ENCODE peak calls at places on chromosomes 4 and X, in five cellular contexts. One of them, this sample, is unnamed.

GRCh38 chrX:42119076-42119475 is 195.7 kb upstream of the CASK start:
- DNase-seq in transverse colon: no peak
- DNase-seq in H1: no peak
- DNase-seq in sigmoid colon: no peak
- DNase-seq in stomach: no peak
- DNase-seq in this sample: peak

GRCh38 chr4:110091426-110091825 is 107.0 kb downstream of the ELOVL6 start:
- DNase-seq in transverse colon: no peak
- DNase-seq in H1: no peak
- DNase-seq in sigmoid colon: no peak
- DNase-seq in stomach: no peak
- DNase-seq in this sample: no peak

GRCh38 chr4:63459329-63459728 is 949.9 kb downstream of the TECRL start:
- DNase-seq in transverse colon: no peak
- DNase-seq in H1: no peak
- DNase-seq in sigmoid colon: no peak
- DNase-seq in stomach: no peak
- DNase-seq in this sample: no peak

GRCh38 chr4:148114436-148114835 is 327.8 kb downstream of the NR3C2 start:
- DNase-seq in transverse colon: no peak
- DNase-seq in H1: no peak
- DNase-seq in sigmoid colon: no peak
- DNase-seq in stomach: no peak
- DNase-seq in this sample: no peak

GRCh38 chrX:47091149-47091775 is 13.0 kb downstream of the RGN start:
- DNase-seq in transverse colon: no peak
- DNase-seq in H1: no peak
- DNase-seq in sigmoid colon: no peak
- DNase-seq in stomach: no peak
- DNase-seq in this sample: no peak

GRCh38 chrX:138704101-138704500 is 7.4 kb downstream of the FGF13 start:
- DNase-seq in transverse colon: no peak
- DNase-seq in H1: no peak
- DNase-seq in sigmoid colon: no peak
- DNase-seq in stomach: no peak
- DNase-seq in this sample: no peak

GRCh38 chrX:125398959-125399440 is 79.3 kb downstream of the TEX13C start:
- DNase-seq in transverse colon: no peak
- DNase-seq in H1: no peak
- DNase-seq in sigmoid colon: no peak
- DNase-seq in stomach: no peak
- DNase-seq in this sample: no peak

GRCh38 chrX:70096052-70096451 is 33.8 kb downstream of the OTUD6A start:
- DNase-seq in transverse colon: no peak
- DNase-seq in H1: no peak
- DNase-seq in sigmoid colon: no peak
- DNase-seq in stomach: no peak
- DNase-seq in this sample: no peak

GRCh38 chr4:72507167-72507566 is 61.9 kb downstream of the ADAMTS3 start:
- DNase-seq in transverse colon: no peak
- DNase-seq in H1: no peak
- DNase-seq in sigmoid colon: no peak
- DNase-seq in stomach: no peak
- DNase-seq in this sample: no peak

GRCh38 chrX:72306085-72306801 is 529 bp upstream of the CITED1 start:
- DNase-seq in transverse colon: no peak
- DNase-seq in H1: peak
- DNase-seq in sigmoid colon: no peak
- DNase-seq in stomach: no peak
- DNase-seq in this sample: no peak

GRCh38 chr4:104490096-104490769 is 4.5 kb downstream of the CXXC4 start:
- DNase-seq in transverse colon: peak
- DNase-seq in H1: peak
- DNase-seq in sigmoid colon: peak
- DNase-seq in stomach: no peak
- DNase-seq in this sample: no peak

GRCh38 chr4:19429684-19430083 is 822.0 kb upstream of the SLIT2 start:
- DNase-seq in transverse colon: no peak
- DNase-seq in H1: no peak
- DNase-seq in sigmoid colon: no peak
- DNase-seq in stomach: no peak
- DNase-seq in this sample: no peak

GRCh38 chrX:77961063-77961462 is 8.4 kb downstream of the PGAM4 start:
- DNase-seq in transverse colon: no peak
- DNase-seq in H1: no peak
- DNase-seq in sigmoid colon: no peak
- DNase-seq in stomach: no peak
- DNase-seq in this sample: no peak

GRCh38 chr4:111991163-111991562 is 154.1 kb upstream of the FAM241A start:
- DNase-seq in transverse colon: no peak
- DNase-seq in H1: no peak
- DNase-seq in sigmoid colon: no peak
- DNase-seq in stomach: no peak
- DNase-seq in this sample: no peak

GRCh38 chrX:2262679-2263055 is 238.1 kb downstream of the DHRSX start:
- DNase-seq in transverse colon: no peak
- DNase-seq in H1: no peak
- DNase-seq in sigmoid colon: peak
- DNase-seq in stomach: no peak
- DNase-seq in this sample: peak

GRCh38 chr4:20354120-20354519 is 102.4 kb downstream of the SLIT2 start:
- DNase-seq in transverse colon: no peak
- DNase-seq in H1: no peak
- DNase-seq in sigmoid colon: no peak
- DNase-seq in stomach: no peak
- DNase-seq in this sample: no peak

GRCh38 chr4:1691737-1692373 is 7.7 kb upstream of the FAM53A start:
- DNase-seq in transverse colon: no peak
- DNase-seq in H1: no peak
- DNase-seq in sigmoid colon: peak
- DNase-seq in stomach: no peak
- DNase-seq in this sample: no peak

GRCh38 chr4:96356591-96357360 is 516.9 kb downstream of the PDHA2 start:
- DNase-seq in transverse colon: no peak
- DNase-seq in H1: no peak
- DNase-seq in sigmoid colon: no peak
- DNase-seq in stomach: no peak
- DNase-seq in this sample: no peak

GRCh38 chr4:127975121-127975770 is 10.0 kb downstream of the ABHD18 start:
- DNase-seq in transverse colon: no peak
- DNase-seq in H1: no peak
- DNase-seq in sigmoid colon: no peak
- DNase-seq in stomach: no peak
- DNase-seq in this sample: no peak

GRCh38 chr4:94519925-94520789 is 68.4 kb downstream of the PDLIM5 start:
- DNase-seq in transverse colon: no peak
- DNase-seq in H1: no peak
- DNase-seq in sigmoid colon: no peak
- DNase-seq in stomach: no peak
- DNase-seq in this sample: no peak

GRCh38 chr4:10704050-10704810 is 19.7 kb upstream of the CLNK start:
- DNase-seq in transverse colon: no peak
- DNase-seq in H1: no peak
- DNase-seq in sigmoid colon: no peak
- DNase-seq in stomach: no peak
- DNase-seq in this sample: no peak

GRCh38 chr4:97656034-97656720 is 487.1 kb downstream of the STPG2 start:
- DNase-seq in transverse colon: no peak
- DNase-seq in H1: no peak
- DNase-seq in sigmoid colon: no peak
- DNase-seq in stomach: no peak
- DNase-seq in this sample: no peak

GRCh38 chr4:145871209-145871608 is 67.4 kb downstream of the ZNF827 start:
- DNase-seq in transverse colon: no peak
- DNase-seq in H1: no peak
- DNase-seq in sigmoid colon: no peak
- DNase-seq in stomach: no peak
- DNase-seq in this sample: no peak

GRCh38 chr4:145867416-145867815 is 71.2 kb downstream of the ZNF827 start:
- DNase-seq in transverse colon: no peak
- DNase-seq in H1: no peak
- DNase-seq in sigmoid colon: no peak
- DNase-seq in stomach: no peak
- DNase-seq in this sample: no peak

GRCh38 chr4:145868637-145869409 is 69.8 kb downstream of the ZNF827 start:
- DNase-seq in transverse colon: no peak
- DNase-seq in H1: no peak
- DNase-seq in sigmoid colon: no peak
- DNase-seq in stomach: no peak
- DNase-seq in this sample: no peak

GRCh38 chr4:145865274-145865941 is 73.2 kb downstream of the ZNF827 start:
- DNase-seq in transverse colon: no peak
- DNase-seq in H1: no peak
- DNase-seq in sigmoid colon: no peak
- DNase-seq in stomach: no peak
- DNase-seq in this sample: no peak

DNA sequence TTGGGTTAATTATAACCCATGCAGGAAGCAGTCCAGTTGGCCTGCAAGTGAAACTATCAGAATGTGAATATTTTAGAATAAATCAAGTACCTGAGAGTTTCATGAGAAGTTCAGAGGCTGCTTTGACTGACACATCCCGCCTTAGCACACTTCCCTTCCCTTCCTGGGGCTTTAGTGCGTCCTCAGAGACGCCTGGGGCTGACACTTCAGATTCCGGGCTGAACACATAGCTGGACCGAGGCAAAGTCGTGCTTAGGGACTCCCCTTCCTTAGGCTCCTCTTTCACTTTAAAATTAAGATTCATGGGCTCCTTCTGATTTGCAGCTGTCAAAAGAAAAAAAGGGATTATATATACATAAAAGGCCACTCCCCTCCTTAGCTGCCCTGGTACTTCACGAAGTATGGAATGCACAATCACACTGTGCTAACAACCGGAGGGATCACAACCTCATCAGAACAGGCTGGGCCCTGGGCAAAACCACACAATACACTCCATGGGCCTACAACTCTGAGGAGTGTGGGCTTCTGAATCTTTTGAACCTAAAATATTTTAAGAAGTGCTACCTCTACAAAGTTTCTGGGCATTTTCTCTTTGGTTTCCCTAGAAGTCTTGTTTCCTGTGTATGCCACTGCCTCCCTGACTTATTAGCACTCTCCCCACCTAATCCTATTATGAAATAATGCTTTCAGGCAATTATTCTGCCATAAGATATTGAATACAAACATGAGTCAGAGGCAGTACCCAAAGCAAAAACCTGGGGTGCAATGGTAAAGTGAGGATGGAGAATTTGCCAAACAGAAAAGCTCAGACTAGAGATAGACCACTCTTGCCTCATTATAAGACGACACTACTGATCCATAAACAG is 68.2 kb downstream of the ZNF827 start:
- DNase-seq in transverse colon: no peak
- DNase-seq in H1: no peak
- DNase-seq in sigmoid colon: no peak
- DNase-seq in stomach: no peak
- DNase-seq in this sample: no peak
- H3K27ac ChIP-seq in transverse colon: no peak
- H3K27ac ChIP-seq in H1: no peak
- H3K27ac ChIP-seq in sigmoid colon: peak
- H3K27ac ChIP-seq in stomach: no peak
- H3K27ac ChIP-seq in this sample: no peak

DNA sequence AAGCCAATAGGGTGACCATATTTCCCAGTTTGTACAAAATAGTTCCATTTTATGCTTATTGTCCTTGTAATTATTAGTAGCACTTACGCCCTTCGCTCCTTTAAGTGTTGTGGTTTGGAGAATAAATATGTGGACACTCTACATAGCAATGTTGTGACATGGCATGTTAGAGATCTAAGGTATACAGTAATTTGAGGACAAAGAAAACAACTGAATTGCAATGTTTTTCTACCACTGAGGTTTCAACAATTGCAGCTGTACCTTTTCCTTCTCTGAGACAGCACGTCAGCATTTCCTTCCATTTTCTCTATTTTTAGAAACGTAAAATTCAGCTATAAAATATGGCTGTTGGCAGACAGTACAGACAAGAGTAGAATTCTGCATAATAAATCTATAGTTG is 323.1 kb downstream of the MAPK10 start:
- DNase-seq in transverse colon: no peak
- DNase-seq in H1: no peak
- DNase-seq in sigmoid colon: no peak
- DNase-seq in stomach: no peak
- DNase-seq in this sample: no peak
- TF ChIP-seq POLR2AphosphoS5 in transverse colon: no peak
- TF ChIP-seq POLR2AphosphoS5 in H1: no peak
- TF ChIP-seq POLR2AphosphoS5 in sigmoid colon: no peak
- TF ChIP-seq POLR2AphosphoS5 in stomach: no peak
- TF ChIP-seq POLR2AphosphoS5 in this sample: no peak

DNA sequence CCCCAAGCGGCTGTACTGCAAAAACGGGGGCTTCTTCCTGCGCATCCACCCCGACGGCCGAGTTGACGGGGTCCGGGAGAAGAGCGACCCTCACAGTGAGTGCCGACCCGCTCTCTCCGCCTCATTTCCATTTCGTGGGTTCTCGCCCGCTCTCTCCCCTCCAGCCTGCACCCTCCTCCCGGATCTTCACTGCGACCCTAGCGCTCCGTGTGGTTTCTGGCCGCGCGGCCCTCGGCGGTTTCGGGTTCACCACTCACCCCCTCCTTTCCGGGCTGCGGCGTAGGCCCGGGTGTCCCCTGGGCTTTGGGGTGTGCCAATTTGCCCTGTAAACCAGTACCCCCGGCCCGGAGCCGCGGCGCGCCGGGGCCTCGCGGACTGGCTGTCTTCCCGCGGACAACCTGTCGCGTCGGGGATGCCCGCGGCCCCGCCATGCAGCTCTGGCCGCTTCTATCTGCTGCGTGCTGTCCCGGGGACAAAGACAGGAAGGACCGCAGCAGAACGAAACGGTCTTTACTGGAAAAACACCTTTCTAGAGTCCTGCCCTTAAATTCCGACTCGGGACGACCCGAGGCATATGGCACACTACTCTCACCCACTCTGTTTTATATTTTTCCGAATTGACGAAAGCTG is 742 bp downstream of the FGF2 start:
- DNase-seq in transverse colon: peak
- DNase-seq in H1: no peak
- DNase-seq in sigmoid colon: peak
- DNase-seq in stomach: peak
- DNase-seq in this sample: peak
- H3K27ac ChIP-seq in transverse colon: peak
- H3K27ac ChIP-seq in H1: peak
- H3K27ac ChIP-seq in sigmoid colon: peak
- H3K27ac ChIP-seq in stomach: peak
- H3K27ac ChIP-seq in this sample: peak

GRCh38 chrX:68672581-68673318 is 25.3 kb downstream of the STARD8 start:
- DNase-seq in transverse colon: no peak
- DNase-seq in H1: no peak
- DNase-seq in sigmoid colon: peak
- DNase-seq in stomach: no peak
- DNase-seq in this sample: no peak

GRCh38 chrX:68676340-68676739 is 28.9 kb downstream of the STARD8 start:
- DNase-seq in transverse colon: no peak
- DNase-seq in H1: no peak
- DNase-seq in sigmoid colon: no peak
- DNase-seq in stomach: no peak
- DNase-seq in this sample: no peak

GRCh38 chrX:68671221-68671620 is 23.8 kb downstream of the STARD8 start:
- DNase-seq in transverse colon: no peak
- DNase-seq in H1: no peak
- DNase-seq in sigmoid colon: no peak
- DNase-seq in stomach: no peak
- DNase-seq in this sample: no peak

GRCh38 chrX:68677998-68678397 is 30.5 kb downstream of the STARD8 start:
- DNase-seq in transverse colon: no peak
- DNase-seq in H1: no peak
- DNase-seq in sigmoid colon: no peak
- DNase-seq in stomach: no peak
- DNase-seq in this sample: no peak

GRCh38 chrX:68675466-68675865 is 28.0 kb downstream of the STARD8 start:
- DNase-seq in transverse colon: no peak
- DNase-seq in H1: no peak
- DNase-seq in sigmoid colon: no peak
- DNase-seq in stomach: no peak
- DNase-seq in this sample: no peak
- TF ChIP-seq POLR2AphosphoS5 in transverse colon: no peak
- TF ChIP-seq POLR2AphosphoS5 in H1: no peak
- TF ChIP-seq POLR2AphosphoS5 in sigmoid colon: no peak
- TF ChIP-seq POLR2AphosphoS5 in stomach: no peak
- TF ChIP-seq POLR2AphosphoS5 in this sample: no peak